ENCODE peak calls at places on chromosomes 12 and 14, in four cellular contexts. Z is mucosa of descending colon, O is hepatic stellate cell, R is ureter. M is an unnamed sample.

GRCh38 chr12:50647479-50647878 is 116.4 kb upstream of the ATF1 start:
- DNase-seq in R (no peak), Z (no peak), O (no peak), M (no peak)

GRCh38 chr14:67547224-67547780 is 14.2 kb downstream of the PLEKHH1 start:
- DNase-seq in Z (no peak), O (no peak), R (no peak), M (no peak)

GRCh38 chr12:63802012-63802608 is 22.4 kb downstream of the RXYLT1 start:
- DNase-seq in R (no peak), O (peak), Z (no peak), M (no peak)

GRCh38 chr14:85300119-85300518 is 229.8 kb upstream of the FLRT2 start:
- DNase-seq in Z (no peak), R (no peak), O (no peak), M (no peak)

GRCh38 chr14:64841121-64841611 is 38.5 kb downstream of the SPTB start:
- DNase-seq in Z (no peak), R (no peak), O (no peak), M (no peak)

GRCh38 chr14:81684696-81685095 is 151.0 kb upstream of the SEL1L start:
- DNase-seq in R (no peak), Z (no peak), O (no peak), M (no peak)

GRCh38 chr12:12922191-12922616 is 29.8 kb downstream of the GPRC5D start:
- DNase-seq in O (peak), R (no peak), Z (no peak), M (no peak)

GRCh38 chr12:89181271-89181920 is 170.9 kb downstream of the DUSP6 start:
- DNase-seq in Z (no peak), R (no peak), O (peak), M (no peak)

GRCh38 chr12:51200806-51201205 is 17.1 kb downstream of the POU6F1 start:
- DNase-seq in O (no peak), R (no peak), Z (no peak), M (no peak)

GRCh38 chr12:95286713-95287112 is 69.1 kb downstream of the VEZT start:
- DNase-seq in R (no peak), O (no peak), Z (no peak), M (no peak)

GRCh38 chr14:100784523-100785337 is 41.2 kb upstream of the MEG3 start:
- DNase-seq in Z (no peak), O (no peak), R (no peak), M (no peak)

GRCh38 chr12:68896881-68897540 is 36.0 kb downstream of the CPM start:
- DNase-seq in Z (no peak), R (no peak), O (no peak), M (no peak)

GRCh38 chr14:99137001-99137700 is 134.8 kb downstream of the BCL11B start:
- DNase-seq in R (peak), Z (no peak), O (no peak), M (no peak)

GRCh38 chr12:1099158-1099557 is 108.1 kb downstream of the ERC1 start:
- DNase-seq in R (no peak), O (no peak), Z (no peak), M (no peak)

GRCh38 chr12:48773686-48774085 is 15.2 kb downstream of the ADCY6 start:
- DNase-seq in O (no peak), Z (no peak), R (no peak), M (no peak)

GRCh38 chr12:110199360-110200123 is 75.4 kb downstream of the IFT81 start:
- DNase-seq in Z (no peak), R (no peak), O (peak), M (no peak)

GRCh38 chr12:52873832-52874572 is 25.2 kb upstream of the KRT78 start:
- DNase-seq in O (peak), Z (peak), R (peak), M (peak)

GRCh38 chr12:109253913-109254544 is 55.1 kb downstream of the FOXN4 start:
- DNase-seq in O (no peak), R (no peak), Z (no peak), M (no peak)

GRCh38 chr12:122749569-122750332 is 2.9 kb upstream of the DENR start:
- DNase-seq in R (peak), O (no peak), Z (no peak), M (no peak)

GRCh38 chr12:113086249-113087164 is 30.0 kb downstream of the DTX1 start:
- DNase-seq in R (no peak), Z (peak), O (no peak), M (no peak)

GRCh38 chr12:109910969-109911348 is 10.9 kb downstream of the TCHP start:
- DNase-seq in O (peak), Z (peak), R (no peak), M (no peak)

GRCh38 chr12:57031228-57031670 is 14.9 kb upstream of the TAC3 start:
- DNase-seq in R (no peak), Z (no peak), O (no peak), M (no peak)

GRCh38 chr14:101444116-101444515 is 117.2 kb upstream of the DIO3 start:
- DNase-seq in Z (no peak), O (no peak), R (no peak), M (no peak)

GRCh38 chr12:2548095-2548494 is 246.7 kb upstream of the FKBP4 start:
- DNase-seq in R (no peak), O (no peak), Z (no peak), M (no peak)

GRCh38 chr14:44040561-44040960 is 466.5 kb downstream of the FSCB start:
- DNase-seq in O (no peak), R (no peak), Z (no peak), M (no peak)

GRCh38 chr14:72416892-72417291 is 477.0 kb downstream of the DPF3 start:
- DNase-seq in R (no peak), Z (no peak), O (no peak), M (no peak)

GRCh38 chr14:102220031-102220430 is 80.3 kb downstream of the WDR20 start:
- DNase-seq in Z (no peak), R (no peak), O (no peak), M (no peak)

GRCh38 chr14:23542261-23542660 is 9.3 kb downstream of the ZFHX2 start:
- DNase-seq in O (no peak), Z (no peak), R (no peak), M (no peak)

GRCh38 chr12:54294152-54294913 is 6.5 kb downstream of the NFE2 start:
- DNase-seq in Z (peak), O (peak), R (no peak), M (peak)

GRCh38 chr14:69346710-69347109 is 51.4 kb downstream of the ERH start:
- DNase-seq in R (no peak), O (peak), Z (peak), M (no peak)

GRCh38 chr12:8065991-8066594 is at the start of gene C3AR1:
- DNase-seq in O (peak), Z (no peak), R (no peak), M (no peak)